ENCODE peak calls at places on chromosome X, in nine cellular contexts. H is heart right ventricle; N is IMR-90; E is testis; X is kidney; L is K562; B is small intestine; G is CD4-positive, alpha-beta memory T cell; W is colonic mucosa. C is an unnamed sample. For H3K9me3, the result is how much of the 10 kb centered on the place peaks cover.

GRCh38 chrX:119015407-119016242 is 41.2 kb downstream of the LONRF3 start:
- DNase-seq in B (peak), L (peak), N (peak), X (peak), W (no peak), H (peak), G (no peak), E (no peak), C (no peak)

GRCh38 chrX:11664211-11664888 is 1.4 kb downstream of the ARHGAP6 start:
- DNase-seq in L (no peak), X (peak), N (no peak), G (no peak), E (no peak), W (no peak), B (no peak), H (no peak), C (peak)

GRCh38 chrX:26522501-26522900 is 306.5 kb downstream of the MAGEB5 start:
- DNase-seq in E (no peak), W (no peak), G (no peak), X (no peak), L (no peak), N (no peak), B (no peak), H (no peak), C (no peak)

GRCh38 chrX:98114026-98114425 is 1230.3 kb downstream of the RPA4 start:
- DNase-seq in H (no peak), E (no peak), X (no peak), L (no peak), B (no peak), G (no peak), N (no peak), W (no peak), C (no peak)

GRCh38 chrX:53795583-53795982 is 109.1 kb upstream of the HUWE1 start:
- DNase-seq in H (no peak), G (no peak), N (peak), E (no peak), B (no peak), X (no peak), L (no peak), W (no peak), C (no peak)

GRCh38 chrX:69507500-69507789 is 3.3 kb downstream of the NALF2 start:
- DNase-seq in E (no peak), H (no peak), X (no peak), N (no peak), B (no peak), W (no peak), G (no peak), L (no peak), C (no peak)

GRCh38 chrX:47228550-47229270 is 4.1 kb upstream of the USP11 start:
- DNase-seq in W (no peak), H (no peak), B (no peak), X (peak), N (no peak), L (no peak), G (no peak), E (no peak), C (no peak)

GRCh38 chrX:140440891-140441290 is 64.0 kb downstream of the SOX3 start:
- DNase-seq in N (peak), G (no peak), E (peak), W (no peak), X (no peak), B (no peak), L (no peak), H (no peak), C (no peak)

GRCh38 chrX:142089193-142089592 is 115.9 kb downstream of the MAGEC2 start:
- DNase-seq in B (no peak), X (no peak), G (no peak), N (peak), H (no peak), E (no peak), L (no peak), W (no peak), C (no peak)

GRCh38 chrX:34918091-34918736 is 24.4 kb upstream of the FAM47B start:
- DNase-seq in E (no peak), G (no peak), H (no peak), B (no peak), X (no peak), L (no peak), N (peak), W (no peak), C (no peak)

GRCh38 chrX:39969099-39969825 is 128.5 kb downstream of the BCOR start:
- DNase-seq in L (no peak), G (no peak), W (peak), N (no peak), B (no peak), X (peak), E (no peak), H (peak), C (no peak)

GRCh38 chrX:12494400-12495138 is 296.6 kb upstream of the PRPS2 start:
- DNase-seq in H (peak), E (peak), W (no peak), L (no peak), X (no peak), B (no peak), N (no peak), G (no peak), C (no peak)

DNA sequence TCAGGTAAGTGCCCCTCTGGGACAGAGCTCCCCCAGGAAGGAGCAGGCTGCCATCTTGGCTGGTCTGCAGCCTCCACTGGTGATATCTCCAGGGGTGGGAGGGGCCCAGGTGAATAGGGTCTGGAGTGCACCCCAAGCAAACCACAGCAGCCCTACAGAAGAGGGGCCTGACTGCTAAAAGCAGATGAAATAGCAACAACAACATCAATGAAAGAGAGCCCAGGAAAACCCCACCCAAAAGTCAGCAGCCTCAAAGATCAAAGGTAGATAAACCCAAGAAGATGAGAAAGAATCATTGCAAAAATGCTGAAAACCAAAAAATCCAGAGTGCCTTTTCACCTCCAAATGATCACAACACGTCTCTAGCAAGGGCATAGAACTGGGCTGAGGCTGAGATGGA is 92.5 kb upstream of the PAGE3 start:
- DNase-seq in E (no peak), W (no peak), N (no peak), X (no peak), H (no peak), L (no peak), B (no peak), G (peak), C (no peak)
- H3K9me3 ChIP-seq in E (under half), W (under half), N (under half), X (under half), H (under half), L (under half), B (under half), G (under half), C (under half)

GRCh38 chrX:151746502-151746901 is 12.0 kb downstream of the CNGA2 start:
- DNase-seq in N (no peak), E (no peak), W (no peak), L (no peak), G (no peak), H (no peak), B (no peak), X (no peak), C (no peak)
- H3K9me3 ChIP-seq in N (under half), E (under half), W (under half), L (under half), G (under half), H (under half), B (under half), X (under half), C (under half)

GRCh38 chrX:2150722-2151121 is 350.1 kb downstream of the DHRSX start:
- DNase-seq in H (no peak), E (no peak), N (no peak), L (no peak), G (no peak), B (no peak), X (no peak), W (no peak), C (no peak)

GRCh38 chrX:2145672-2146412 is 354.9 kb downstream of the DHRSX start:
- DNase-seq in E (no peak), B (no peak), G (no peak), N (no peak), X (no peak), W (no peak), L (no peak), H (no peak), C (no peak)

GRCh38 chrX:2147928-2148327 is 352.8 kb downstream of the DHRSX start:
- DNase-seq in W (no peak), L (no peak), H (no peak), E (no peak), B (no peak), G (no peak), X (no peak), N (no peak), C (no peak)
- H3K9me3 ChIP-seq in W (under half), L (under half), H (under half), E (under half), B (under half), G (under half), X (under half), N (under half), C (under half)

DNA sequence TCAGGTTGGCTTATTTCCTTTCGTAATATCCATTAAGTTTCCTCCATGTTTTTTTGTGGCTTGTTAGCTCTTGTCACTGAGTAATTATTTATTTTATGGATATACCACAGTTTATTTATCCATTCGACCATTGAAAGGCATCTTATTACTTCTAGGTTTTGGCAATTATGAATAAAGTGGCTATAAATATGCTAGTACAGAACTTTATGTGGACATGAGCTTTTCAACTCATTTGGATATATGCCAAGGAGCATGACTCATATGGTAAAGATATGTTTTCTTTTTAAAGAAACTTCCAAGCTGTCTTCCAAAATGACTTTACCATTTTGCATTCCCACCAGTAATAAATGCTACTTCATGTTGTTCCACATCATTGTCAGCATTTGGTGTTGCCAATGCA is 803.6 kb downstream of the GLUD2 start:
- DNase-seq in B (no peak), N (no peak), G (no peak), L (peak), H (no peak), W (no peak), X (no peak), E (no peak), C (no peak)
- H3K9me3 ChIP-seq in B (under half), N (under half), G (under half), L (under half), H (under half), W (under half), X (under half), E (under half), C (under half)

C was measured in mucosa of descending colon.